ENCODE peak calls at places on chromosome 17, in six cellular contexts. B, U, F, D, V and O are unnamed samples.

GRCh38 chr17:8377422-8377821 is 918 bp upstream of the KRABD2 start:
- DNase-seq in B (no peak), U (no peak), F (no peak), D (no peak), V (no peak), O (no peak)

GRCh38 chr17:77483128-77483598 is 342.4 kb downstream of the SEC14L1 start:
- DNase-seq in B (no peak), U (no peak), F (no peak), D (no peak), V (no peak), O (no peak)

GRCh38 chr17:55577011-55577586 is 65.8 kb upstream of the SMIM36 start:
- DNase-seq in B (peak), U (no peak), F (peak), D (peak), V (peak), O (peak)

GRCh38 chr17:40873255-40873654 is 6.2 kb upstream of the KRT12 start:
- DNase-seq in B (no peak), U (no peak), F (no peak), D (no peak), V (no peak), O (no peak)

GRCh38 chr17:30969989-30970680 is 704 bp upstream of the RNF135 start:
- DNase-seq in B (peak), U (no peak), F (no peak), D (peak), V (peak), O (peak)

GRCh38 chr17:1455291-1455747 is 713 bp downstream of the CRK start:
- DNase-seq in B (peak), U (no peak), F (peak), D (peak), V (peak), O (peak)

GRCh38 chr17:2210726-2211125 is 92.9 kb downstream of the SMG6 start:
- DNase-seq in B (no peak), U (no peak), F (no peak), D (no peak), V (no peak), O (no peak)

GRCh38 chr17:13885550-13885949 is 183.8 kb upstream of the COX10 start:
- DNase-seq in B (no peak), U (no peak), F (no peak), D (no peak), V (no peak), O (no peak)

GRCh38 chr17:81519284-81520020 is 6.9 kb upstream of the ACTG1 start:
- DNase-seq in B (peak), U (no peak), F (no peak), D (peak), V (peak), O (peak)

GRCh38 chr17:81073967-81074366 is 39.0 kb downstream of the BAIAP2 start:
- DNase-seq in B (no peak), U (no peak), F (no peak), D (no peak), V (no peak), O (no peak)

GRCh38 chr17:62062936-62063335 is 2.1 kb downstream of the MED13 start:
- DNase-seq in B (no peak), U (no peak), F (no peak), D (no peak), V (no peak), O (no peak)

GRCh38 chr17:9206989-9207317 is 185.6 kb downstream of the NTN1 start:
- DNase-seq in B (no peak), U (no peak), F (no peak), D (no peak), V (peak), O (no peak)

GRCh38 chr17:17708816-17709215 is 27.6 kb downstream of the RAI1 start:
- DNase-seq in B (no peak), U (no peak), F (no peak), D (no peak), V (no peak), O (no peak)

GRCh38 chr17:42901535-42902229 is 1.1 kb downstream of the G6PC1 start:
- DNase-seq in B (no peak), U (no peak), F (no peak), D (no peak), V (no peak), O (no peak)

GRCh38 chr17:45775148-45775547 is 9.0 kb upstream of the CRHR1 start:
- DNase-seq in B (no peak), U (no peak), F (no peak), D (no peak), V (no peak), O (no peak)

GRCh38 chr17:36647598-36647997 is 46.2 kb downstream of the MRM1 start:
- DNase-seq in B (no peak), U (no peak), F (no peak), D (no peak), V (no peak), O (no peak)
- TF ChIP-seq CTCF in B (no peak), U (no peak), F (no peak), D (no peak), V (no peak), O (no peak)

GRCh38 chr17:56777859-56778258 is 55.9 kb downstream of the C17orf67 start:
- DNase-seq in B (no peak), U (no peak), F (peak), D (no peak), V (no peak), O (no peak)

GRCh38 chr17:56778898-56779297 is 54.8 kb downstream of the C17orf67 start:
- DNase-seq in B (no peak), U (no peak), F (no peak), D (no peak), V (no peak), O (no peak)

GRCh38 chr17:56779306-56779705 is 54.4 kb downstream of the C17orf67 start:
- DNase-seq in B (no peak), U (no peak), F (no peak), D (peak), V (no peak), O (no peak)

GRCh38 chr17:56781944-56782737 is 51.6 kb downstream of the C17orf67 start:
- DNase-seq in B (no peak), U (no peak), F (no peak), D (no peak), V (no peak), O (no peak)

GRCh38 chr17:56779898-56780777 is 53.6 kb downstream of the C17orf67 start:
- DNase-seq in B (peak), U (peak), F (peak), D (peak), V (peak), O (peak)
- TF ChIP-seq CTCF in B (peak), U (peak), F (peak), D (peak), V (peak), O (peak)

GRCh38 chr17:11264183-11264871 is 23.3 kb downstream of the SHISA6 start:
- DNase-seq in B (no peak), U (no peak), F (no peak), D (no peak), V (no peak), O (no peak)
- TF ChIP-seq CTCF in B (peak), U (peak), F (no peak), D (peak), V (peak), O (no peak)

GRCh38 chr17:76104140-76104895 is 731 bp upstream of the EXOC7 start:
- DNase-seq in B (no peak), U (peak), F (no peak), D (no peak), V (no peak), O (no peak)
- TF ChIP-seq CTCF in B (no peak), U (no peak), F (no peak), D (no peak), V (no peak), O (no peak)

GRCh38 chr17:68011199-68011665 is 15.0 kb upstream of the C17orf58 start:
- DNase-seq in B (peak), U (no peak), F (no peak), D (peak), V (peak), O (peak)
- TF ChIP-seq CTCF in B (peak), U (peak), F (peak), D (peak), V (peak), O (peak)

GRCh38 chr17:50906443-50906842 is 40.3 kb upstream of the TOB1 start:
- DNase-seq in B (no peak), U (no peak), F (no peak), D (no peak), V (no peak), O (no peak)

GRCh38 chr17:50908140-50908859 is 42.1 kb upstream of the TOB1 start:
- DNase-seq in B (no peak), U (no peak), F (no peak), D (no peak), V (no peak), O (no peak)

GRCh38 chr17:50911450-50911849 is 45.3 kb upstream of the TOB1 start:
- DNase-seq in B (no peak), U (no peak), F (no peak), D (no peak), V (no peak), O (no peak)

GRCh38 chr17:50909765-50910661 is 43.9 kb upstream of the TOB1 start:
- DNase-seq in B (peak), U (no peak), F (no peak), D (no peak), V (no peak), O (no peak)

DNA sequence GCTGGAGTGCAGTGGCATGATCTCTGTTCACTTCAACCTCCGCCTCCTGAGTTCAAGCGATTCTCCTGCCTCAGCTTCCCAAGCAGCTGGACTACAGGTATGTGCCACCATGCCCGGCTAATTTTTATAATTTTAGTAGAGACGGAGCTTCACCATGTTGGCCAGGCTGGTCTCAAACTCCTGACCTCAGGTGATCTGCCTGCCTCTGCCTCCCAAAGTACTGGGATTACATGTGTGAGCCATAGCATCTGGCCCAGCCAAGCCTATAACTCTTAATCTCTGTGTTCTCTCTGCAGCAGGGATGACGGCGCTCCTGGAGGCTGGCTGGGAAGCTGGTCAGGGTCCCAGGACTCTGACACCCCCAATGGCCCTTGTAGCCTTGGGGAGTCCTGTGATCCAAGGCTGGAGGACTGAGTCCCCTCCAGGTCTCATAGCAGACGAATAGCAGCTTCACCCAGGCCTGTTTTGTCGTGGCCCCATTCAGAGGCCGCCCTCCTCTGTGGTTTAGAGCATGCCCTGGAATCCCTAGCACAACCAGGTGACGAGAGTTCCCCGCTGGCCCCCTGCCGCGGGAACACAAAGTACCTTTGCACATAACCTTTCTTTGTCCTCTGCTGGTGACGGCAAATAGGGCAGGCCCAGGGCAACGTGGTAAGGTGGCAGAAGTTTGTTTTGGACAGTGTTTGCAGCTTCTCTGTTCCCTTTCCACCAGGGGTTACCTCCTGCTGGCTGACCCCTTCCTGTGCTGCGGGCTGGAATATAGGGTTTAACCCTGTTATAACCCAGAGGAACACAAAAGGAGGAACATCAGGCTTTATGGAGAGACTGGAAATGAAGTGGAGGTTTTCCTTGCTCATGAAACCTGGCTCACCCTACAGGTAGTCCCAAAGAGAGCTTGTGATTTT is 43.0 kb upstream of the TOB1 start:
- DNase-seq in B (peak), U (no peak), F (no peak), D (no peak), V (no peak), O (no peak)
- TF ChIP-seq CTCF in B (no peak), U (no peak), F (no peak), D (no peak), V (no peak), O (no peak)

GRCh38 chr17:28574536-28574935 is 2.2 kb downstream of the ALDOC start:
- DNase-seq in B (no peak), U (no peak), F (no peak), D (peak), V (no peak), O (no peak)

GRCh38 chr17:28573966-28574480 is 2.7 kb downstream of the ALDOC start:
- DNase-seq in B (no peak), U (no peak), F (no peak), D (no peak), V (no peak), O (no peak)

GRCh38 chr17:28576758-28577465 is at the start of gene ALDOC:
- DNase-seq in B (peak), U (peak), F (peak), D (peak), V (peak), O (peak)

GRCh38 chr17:28573521-28573920 is 2.2 kb upstream of the PIGS start:
- DNase-seq in B (no peak), U (no peak), F (no peak), D (no peak), V (no peak), O (no peak)

GRCh38 chr17:28575126-28575795 is 1.4 kb downstream of the ALDOC start:
- DNase-seq in B (peak), U (no peak), F (no peak), D (no peak), V (no peak), O (no peak)
- TF ChIP-seq CTCF in B (no peak), U (no peak), F (no peak), D (no peak), V (no peak), O (peak)

DNA sequence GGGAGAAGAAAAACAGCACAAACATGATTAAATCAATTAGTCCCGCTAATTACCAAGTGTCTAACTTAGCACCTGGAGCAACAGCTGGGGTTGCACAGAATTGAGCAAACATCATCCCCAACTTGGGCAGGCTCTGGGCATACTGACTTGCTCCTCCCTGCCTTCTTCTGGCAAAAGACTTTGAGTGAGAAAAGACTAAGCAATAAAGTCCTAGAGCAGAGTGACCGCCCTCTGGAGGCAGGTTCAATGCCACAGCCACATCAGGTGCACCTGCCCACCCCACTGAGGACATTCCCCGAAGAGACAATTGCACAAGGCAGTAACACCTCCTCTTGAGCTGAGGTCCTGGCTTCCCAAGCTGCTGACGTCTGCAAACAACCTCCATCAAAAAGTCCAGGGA is 358.3 kb downstream of the SOX9 start:
- DNase-seq in B (no peak), U (no peak), F (no peak), D (no peak), V (no peak), O (no peak)
- TF ChIP-seq CTCF in B (no peak), U (no peak), F (no peak), D (no peak), V (peak), O (no peak)